ENCODE peak calls at places on chromosome 16, in eight cellular contexts. A is glutamatergic neuron, M is dorsolateral prefrontal cortex, Z is GM10248, G is fibroblast of the aortic adventitia, C is AG09309, X is heart left ventricle, E is IMR-90. Q is an unnamed sample.

GRCh38 chr16:48963901-48964615 is 317.6 kb downstream of the CBLN1 start:
- DNase-seq in E (peak), C (peak), Z (no peak), A (no peak), G (peak), M (no peak), X (no peak), Q (no peak)

GRCh38 chr16:87070657-87071056 is 246.5 kb downstream of the C16orf95 start:
- DNase-seq in X (no peak), A (no peak), G (no peak), C (no peak), E (no peak), M (no peak), Z (no peak), Q (no peak)

GRCh38 chr16:15701367-15701766 is 51.3 kb downstream of the NDE1 start:
- DNase-seq in A (no peak), X (no peak), C (no peak), M (no peak), E (no peak), G (no peak), Z (no peak), Q (no peak)

GRCh38 chr16:23590181-23590580 is 5.9 kb downstream of the NDUFAB1 start:
- DNase-seq in Z (no peak), G (no peak), X (no peak), C (no peak), M (no peak), A (no peak), E (no peak), Q (no peak)

GRCh38 chr16:67265834-67266233 is 13.5 kb upstream of the PLEKHG4 start:
- DNase-seq in A (no peak), C (no peak), X (peak), Z (no peak), G (no peak), M (no peak), E (no peak), Q (no peak)

GRCh38 chr16:10349851-10350250 is 36.0 kb upstream of the ATF7IP2 start:
- DNase-seq in M (no peak), E (no peak), A (no peak), X (no peak), G (no peak), Z (no peak), C (no peak), Q (no peak)

GRCh38 chr16:22370038-22370541 is 4.3 kb downstream of the CDR2 start:
- DNase-seq in M (no peak), Z (no peak), C (peak), X (no peak), G (peak), A (no peak), E (peak), Q (no peak)

GRCh38 chr16:86882586-86883280 is 304.4 kb downstream of the FOXL1 start:
- DNase-seq in Z (no peak), M (peak), C (peak), E (peak), X (peak), G (peak), A (no peak), Q (no peak)

GRCh38 chr16:35797811-35798210 is 2338.4 kb downstream of the TP53TG3F start:
- DNase-seq in C (no peak), M (no peak), A (no peak), E (no peak), X (no peak), Z (no peak), G (no peak), Q (no peak)

GRCh38 chr16:28019218-28019617 is 44.3 kb downstream of the GSG1L start:
- DNase-seq in M (no peak), G (no peak), E (no peak), Z (no peak), A (no peak), C (no peak), X (no peak), Q (no peak)

GRCh38 chr16:47413041-47413440 is 47.8 kb downstream of the ITFG1 start:
- DNase-seq in E (no peak), G (no peak), A (no peak), X (no peak), M (no peak), C (no peak), Z (no peak), Q (no peak)

GRCh38 chr16:19294156-19294649 is 8.7 kb downstream of the CLEC19A start:
- DNase-seq in X (peak), Z (peak), E (no peak), M (peak), A (no peak), C (no peak), G (no peak), Q (peak)

GRCh38 chr16:5490499-5490898 is 392.9 kb upstream of the EEF2KMT start:
- DNase-seq in A (peak), G (no peak), Z (peak), C (no peak), E (no peak), M (peak), X (peak), Q (no peak)

GRCh38 chr16:58037365-58038057 is 12.0 kb downstream of the MMP15 start:
- DNase-seq in C (no peak), G (no peak), E (no peak), X (no peak), M (no peak), Z (no peak), A (no peak), Q (no peak)

GRCh38 chr16:53913082-53913870 is 209.3 kb downstream of the FTO start:
- DNase-seq in M (no peak), Z (no peak), A (no peak), G (peak), E (peak), C (peak), X (no peak), Q (no peak)

GRCh38 chr16:48081656-48082055 is 74.1 kb downstream of the ABCC12 start:
- DNase-seq in X (no peak), G (peak), A (no peak), C (peak), Z (no peak), M (no peak), E (peak), Q (no peak)

GRCh38 chr16:30004811-30005242 is 6.0 kb downstream of the DOC2A start:
- DNase-seq in X (no peak), A (no peak), Z (no peak), G (no peak), M (no peak), E (no peak), C (no peak), Q (no peak)

GRCh38 chr16:57643166-57643813 is 14.9 kb downstream of the ADGRG1 start:
- DNase-seq in A (no peak), C (peak), Z (no peak), X (no peak), G (peak), E (peak), M (no peak), Q (no peak)

GRCh38 chr16:72810480-72810879 is 237.4 kb downstream of the ZFHX3 start:
- DNase-seq in X (no peak), G (no peak), C (no peak), A (no peak), Z (no peak), M (no peak), E (no peak), Q (no peak)

GRCh38 chr16:12095275-12096161 is 119.0 kb downstream of the SNX29 start:
- DNase-seq in C (no peak), A (peak), X (peak), Z (peak), E (peak), G (peak), M (peak), Q (no peak)

GRCh38 chr16:9135797-9136196 is 44.4 kb downstream of the HAPSTR1 start:
- DNase-seq in X (no peak), E (no peak), Z (no peak), M (peak), G (no peak), C (no peak), A (no peak), Q (no peak)

GRCh38 chr16:456891-457483 is 31.5 kb downstream of the RAB11FIP3 start:
- DNase-seq in X (no peak), A (no peak), E (peak), M (peak), Z (no peak), C (no peak), G (peak), Q (no peak)

GRCh38 chr16:14307059-14307531 is 236.0 kb downstream of the MRTFB start:
- DNase-seq in A (no peak), E (no peak), C (no peak), M (no peak), X (no peak), G (no peak), Z (no peak), Q (no peak)

GRCh38 chr16:27389272-27389961 is 12.6 kb upstream of the IL21R start:
- DNase-seq in A (no peak), Z (no peak), X (no peak), E (peak), M (no peak), G (no peak), C (no peak), Q (no peak)

GRCh38 chr16:30032083-30032819 is 1.2 kb upstream of the TLCD3B start:
- DNase-seq in A (peak), X (no peak), M (peak), C (peak), G (peak), E (peak), Z (peak), Q (no peak)

GRCh38 chr16:28499854-28500253 is 5.4 kb downstream of the APOBR start:
- DNase-seq in A (no peak), E (no peak), Z (peak), M (no peak), G (no peak), X (no peak), C (no peak), Q (no peak)

GRCh38 chr16:78596996-78597422 is 497.6 kb downstream of the WWOX start:
- DNase-seq in G (no peak), Z (no peak), E (no peak), X (no peak), A (no peak), M (no peak), C (no peak), Q (no peak)

GRCh38 chr16:23398987-23399805 is 53.8 kb downstream of the COG7 start:
- DNase-seq in C (no peak), Z (no peak), A (no peak), E (no peak), X (peak), G (peak), M (no peak), Q (no peak)

GRCh38 chr16:11977206-11978041 is 890 bp downstream of the SNX29 start:
- DNase-seq in M (no peak), E (peak), C (peak), G (peak), X (no peak), Z (no peak), A (no peak), Q (no peak)

GRCh38 chr16:12449795-12450194 is 353.9 kb downstream of the CPPED1 start:
- DNase-seq in A (no peak), X (no peak), G (no peak), E (peak), C (no peak), Z (no peak), M (no peak), Q (no peak)

GRCh38 chr16:77143364-77143763 is 47.6 kb upstream of the MON1B start:
- DNase-seq in G (no peak), A (no peak), X (no peak), E (no peak), C (no peak), Z (no peak), M (no peak), Q (no peak)

GRCh38 chr16:84190731-84191388 is at the start of gene ADAD2:
- DNase-seq in X (no peak), Z (no peak), A (no peak), G (no peak), M (no peak), C (no peak), E (no peak), Q (no peak)

GRCh38 chr16:22814330-22815105 is 556 bp downstream of the HS3ST2 start:
- DNase-seq in X (no peak), M (no peak), E (no peak), C (no peak), A (peak), Z (no peak), G (no peak), Q (no peak)

GRCh38 chr16:27335349-27336052 is 21.7 kb downstream of the IL4R start:
- DNase-seq in M (no peak), A (no peak), Z (no peak), E (peak), X (no peak), C (peak), G (peak), Q (no peak)

GRCh38 chr16:66247516-66248089 is 118.9 kb upstream of the CDH5 start:
- DNase-seq in X (no peak), E (peak), Z (no peak), A (no peak), M (no peak), G (peak), C (no peak), Q (no peak)

DNA sequence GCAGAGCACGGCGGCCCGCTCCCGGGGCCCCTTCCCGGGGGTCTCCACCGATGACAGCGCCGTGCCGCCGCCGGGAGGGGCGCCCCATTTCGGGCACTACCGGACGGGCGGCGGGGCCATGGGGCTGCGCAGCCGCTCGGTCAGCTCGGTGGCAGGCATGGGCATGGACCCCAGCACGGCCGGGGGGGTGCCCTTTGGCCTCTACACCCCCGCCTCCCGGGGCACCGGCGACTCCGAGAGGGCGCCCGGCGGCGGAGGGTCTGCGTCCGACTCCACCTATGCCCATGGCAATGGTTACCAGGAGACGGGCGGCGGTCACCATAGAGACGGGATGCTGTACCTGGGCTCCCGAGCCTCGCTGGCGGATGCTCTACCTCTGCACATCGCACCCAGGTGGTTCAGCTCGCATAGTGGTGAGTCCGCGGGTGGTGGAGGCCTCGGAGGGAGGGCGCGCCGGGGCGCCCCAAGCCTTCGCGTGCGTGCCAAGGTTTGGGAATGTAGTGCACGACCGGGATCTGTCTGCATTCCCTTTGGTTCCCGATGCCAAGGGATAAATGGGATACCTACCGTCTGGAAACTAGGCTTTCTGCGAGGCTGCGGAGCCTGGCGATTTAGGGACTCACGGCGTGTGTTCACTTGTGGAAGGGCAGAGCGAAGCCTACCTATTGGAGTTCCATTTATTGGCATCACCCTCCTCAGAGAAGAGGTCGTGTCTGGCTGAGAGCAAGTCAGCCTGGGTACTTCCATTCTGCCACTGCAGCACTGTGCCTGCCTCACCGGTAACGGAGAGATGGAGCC is 1.1 kb downstream of the ZNRF1 start:
- DNase-seq in E (no peak), M (no peak), A (peak), C (no peak), X (peak), Z (peak), G (peak), Q (peak)
- TF ChIP-seq CTCF in E (no peak), M (no peak), A (no peak), C (no peak), X (no peak), Z (no peak), G (no peak), Q (peak)

GRCh38 chr16:55871411-55872038 is 3.6 kb downstream of the CES5A start:
- DNase-seq in E (no peak), C (no peak), Z (no peak), M (no peak), A (no peak), X (no peak), G (no peak), Q (no peak)
- TF ChIP-seq CTCF in E (no peak), C (no peak), Z (no peak), M (no peak), A (no peak), X (no peak), G (no peak), Q (no peak)

DNA sequence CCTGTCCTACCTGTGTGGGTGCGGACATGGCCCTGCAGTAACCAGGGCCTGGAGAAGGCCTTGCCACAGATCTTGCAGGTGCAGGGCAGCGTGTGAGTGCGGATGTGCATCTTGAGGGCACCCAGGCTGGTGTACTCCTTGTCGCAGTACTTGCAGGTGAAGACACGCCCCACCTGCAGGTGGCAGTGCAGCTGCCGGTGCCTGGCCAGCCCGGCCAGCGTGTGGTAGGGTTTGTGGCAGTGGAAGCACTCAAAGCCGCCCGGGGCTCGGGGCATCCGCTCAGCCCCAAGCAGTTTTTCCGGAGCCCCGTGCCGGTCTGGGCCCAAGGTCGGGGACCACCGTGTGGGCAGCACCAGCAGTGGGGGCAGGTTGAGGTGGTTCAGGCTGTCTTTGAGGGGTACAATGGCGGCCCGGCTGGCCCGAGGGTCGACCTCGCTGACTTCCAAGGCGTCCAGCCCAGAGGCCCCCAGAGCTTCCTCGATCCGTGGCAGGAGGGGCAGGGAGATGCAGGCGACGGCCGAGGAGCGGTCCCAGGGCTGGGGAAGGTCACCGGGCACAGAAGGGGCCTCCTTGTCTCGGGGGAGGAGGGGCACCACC is 5.1 kb downstream of the SNAI3 start:
- DNase-seq in A (no peak), G (no peak), E (no peak), C (no peak), Z (peak), X (no peak), M (no peak), Q (no peak)
- TF ChIP-seq CTCF in A (peak), G (no peak), E (no peak), C (peak), Z (peak), X (peak), M (no peak), Q (no peak)

GRCh38 chr16:68358951-68359350 is 48.1 kb downstream of the PRMT7 start:
- DNase-seq in M (no peak), E (no peak), X (no peak), A (no peak), Z (no peak), C (no peak), G (no peak), Q (no peak)

GRCh38 chr16:68360971-68361370 is 50.2 kb downstream of the PRMT7 start:
- DNase-seq in C (no peak), E (no peak), G (no peak), M (peak), X (no peak), Z (no peak), A (no peak), Q (no peak)

GRCh38 chr16:68357923-68358322 is 47.1 kb downstream of the PRMT7 start:
- DNase-seq in Z (no peak), E (no peak), M (no peak), C (no peak), G (no peak), X (no peak), A (no peak), Q (no peak)

GRCh38 chr16:68360547-68360946 is 49.7 kb downstream of the PRMT7 start:
- DNase-seq in A (no peak), E (no peak), C (no peak), Z (no peak), X (no peak), M (no peak), G (no peak), Q (no peak)

GRCh38 chr16:68359398-68360191 is 48.8 kb downstream of the PRMT7 start:
- DNase-seq in E (no peak), C (no peak), M (no peak), A (no peak), Z (no peak), X (no peak), G (no peak), Q (no peak)
- TF ChIP-seq CTCF in E (no peak), C (no peak), M (no peak), A (no peak), Z (no peak), X (no peak), G (no peak), Q (no peak)

GRCh38 chr16:81614171-81614570 is 164.9 kb upstream of the PLCG2 start:
- DNase-seq in E (no peak), Z (no peak), G (no peak), X (no peak), C (no peak), M (no peak), A (no peak), Q (no peak)
- TF ChIP-seq CTCF in E (no peak), Z (no peak), G (no peak), X (no peak), C (no peak), M (no peak), A (no peak), Q (no peak)

GRCh38 chr16:50547944-50548658 is at the start of gene NKD1:
- DNase-seq in E (peak), X (peak), G (peak), M (peak), A (peak), Z (peak), C (no peak), Q (no peak)

GRCh38 chr16:50546125-50546524 is 2.1 kb upstream of the NKD1 start:
- DNase-seq in E (no peak), A (no peak), C (no peak), Z (no peak), M (no peak), X (no peak), G (no peak), Q (no peak)

GRCh38 chr16:50549561-50549915 is 1.3 kb downstream of the NKD1 start:
- DNase-seq in M (no peak), A (no peak), G (no peak), X (no peak), C (no peak), E (no peak), Z (no peak), Q (no peak)

GRCh38 chr16:50548659-50549560 is 714 bp downstream of the NKD1 start:
- DNase-seq in A (peak), E (no peak), M (no peak), G (no peak), Z (no peak), X (no peak), C (no peak), Q (no peak)

GRCh38 chr16:50547340-50547865 is 793 bp upstream of the NKD1 start:
- DNase-seq in G (no peak), Z (peak), C (no peak), M (peak), E (no peak), X (no peak), A (peak), Q (no peak)
- TF ChIP-seq CTCF in G (no peak), Z (peak), C (no peak), M (peak), E (no peak), X (peak), A (no peak), Q (peak)